ENCODE peak calls at places on chromosomes 6 and 20, in four cellular contexts. F is stimulated activated CD4-positive, alpha-beta T cell treated with anti-CD3 and anti-CD28 coated beads, Interleukin-12 subunit alpha, Interleukin-12 subunit beta, amount 100 ng/mL, for 48 hours; S is NCI-H82; R is amniotic stem cell. N is an unnamed sample.

GRCh38 chr6:139644821-139645220 is 270.4 kb upstream of the CITED2 start:
- DNase-seq in F (no peak), S (no peak), R (no peak), N (no peak)

GRCh38 chr20:61464634-61465033 is 212.6 kb downstream of the CDH4 start:
- DNase-seq in F (no peak), S (no peak), R (no peak), N (no peak)

GRCh38 chr20:10522328-10522727 is 87.2 kb downstream of the SLX4IP start:
- DNase-seq in F (no peak), S (no peak), R (no peak), N (peak)

GRCh38 chr6:142925575-142926110 is 19.3 kb downstream of the HIVEP2 start:
- DNase-seq in F (no peak), S (no peak), R (no peak), N (no peak)

GRCh38 chr6:42720739-42721138 is 1.7 kb downstream of the PRPH2 start:
- DNase-seq in F (no peak), S (peak), R (no peak), N (peak)

GRCh38 chr6:105932440-105932839 is 153.7 kb upstream of the PRDM1 start:
- DNase-seq in F (no peak), S (no peak), R (no peak), N (no peak)

GRCh38 chr6:161186173-161186769 is 87.6 kb downstream of the AGPAT4 start:
- DNase-seq in F (no peak), S (no peak), R (peak), N (no peak)

GRCh38 chr20:25277941-25278521 is 30.1 kb downstream of the PYGB start:
- DNase-seq in F (no peak), S (no peak), R (no peak), N (no peak)

GRCh38 chr6:169671563-169671962 is 30.3 kb downstream of the WDR27 start:
- DNase-seq in F (no peak), S (no peak), R (no peak), N (no peak)